ENCODE peak calls at places on chromosomes 5 and 9, in six cellular contexts. Z is transverse colon, M is Calu3, T is osteocyte, P is K562, U is upper lobe of right lung. V is an unnamed sample.

GRCh38 chr5:140073296-140073695 is 30.2 kb upstream of the NRG2 start:
- DNase-seq in M (no peak), Z (no peak), T (no peak), P (peak; percentile 28), U (no peak), V (no peak)

GRCh38 chr5:10513501-10514442 is 50.1 kb upstream of the ANKRD33B start:
- DNase-seq in T (no peak), M (no peak), U (no peak), Z (no peak), P (no peak), V (peak; percentile 62)

GRCh38 chr5:78005021-78005785 is 229.1 kb upstream of the TBCA start:
- DNase-seq in P (no peak), Z (no peak), U (no peak), T (no peak), M (no peak), V (peak; percentile 24)

GRCh38 chr9:8095531-8096223 is 296.1 kb upstream of the DMAC1 start:
- DNase-seq in U (no peak), P (no peak), T (no peak), Z (no peak), M (no peak), V (no peak)

GRCh38 chr9:106861585-106862114 is 1.3 kb upstream of the ZNF462 start:
- DNase-seq in T (no peak), M (no peak), P (no peak), U (no peak), Z (no peak), V (no peak)

GRCh38 chr9:37944671-37945481 is 40.9 kb upstream of the SLC25A51 start:
- DNase-seq in Z (no peak), M (no peak), U (no peak), T (no peak), P (no peak), V (no peak)

GRCh38 chr5:176803027-176803942 is 7.1 kb upstream of the UNC5A start:
- DNase-seq in P (no peak), U (no peak), T (no peak), Z (no peak), M (no peak), V (no peak)

GRCh38 chr5:151005975-151006576 is 14.3 kb upstream of the GPX3 start:
- DNase-seq in P (no peak), U (peak; percentile 76), M (no peak), Z (peak; percentile 74), T (no peak), V (peak; percentile 81)

GRCh38 chr9:136052991-136053756 is 41.9 kb downstream of the NACC2 start:
- DNase-seq in M (peak; percentile 9), U (peak; percentile 61), P (no peak), Z (no peak), T (peak; percentile 83), V (no peak)

GRCh38 chr9:33748633-33749304 is 46.6 kb upstream of the PRSS3 start:
- DNase-seq in T (no peak), P (no peak), M (no peak), Z (no peak), U (no peak), V (no peak)

GRCh38 chr5:52356311-52356918 is 431.3 kb upstream of the ITGA1 start:
- DNase-seq in T (no peak), Z (no peak), M (no peak), P (no peak), U (no peak), V (no peak)

GRCh38 chr5:9356306-9356942 is 189.5 kb downstream of the SEMA5A start:
- DNase-seq in T (no peak), M (no peak), U (no peak), Z (no peak), P (no peak), V (no peak)

GRCh38 chr5:72137826-72138409 is 30.6 kb downstream of the MAP1B start:
- DNase-seq in Z (no peak), P (no peak), M (no peak), U (no peak), T (no peak), V (no peak)

GRCh38 chr9:136625101-136626065 is 37.3 kb upstream of the EGFL7 start:
- DNase-seq in M (peak; percentile 37), U (peak; percentile 90), P (peak; percentile 51), Z (peak; percentile 91), T (no peak), V (no peak)

GRCh38 chr9:4555251-4555650 is 65.0 kb downstream of the SLC1A1 start:
- DNase-seq in P (no peak), T (no peak), Z (no peak), M (no peak), U (no peak), V (no peak)

GRCh38 chr5:42555797-42556196 is 132.6 kb downstream of the GHR start:
- DNase-seq in P (no peak), U (no peak), T (no peak), Z (no peak), M (no peak), V (no peak)

GRCh38 chr5:101915559-101915958 is 380.5 kb downstream of the SLCO4C1 start:
- DNase-seq in U (no peak), T (no peak), M (no peak), P (no peak), Z (no peak), V (no peak)

GRCh38 chr5:142530904-142531303 is 155.0 kb downstream of the FGF1 start:
- DNase-seq in U (no peak), T (no peak), Z (no peak), P (no peak), M (no peak), V (no peak)

GRCh38 chr9:70402213-70402612 is 12.2 kb downstream of the KLF9 start:
- DNase-seq in U (no peak), Z (no peak), T (peak; percentile 3), M (no peak), P (no peak), V (no peak)

GRCh38 chr5:126384985-126385384 is 38.2 kb upstream of the GRAMD2B start:
- DNase-seq in U (no peak), T (no peak), Z (no peak), P (no peak), M (peak; percentile 43), V (peak; percentile 30)

GRCh38 chr9:83141887-83142286 is 78.9 kb upstream of the RASEF start:
- DNase-seq in T (no peak), U (no peak), P (no peak), M (no peak), Z (no peak), V (no peak)

GRCh38 chr5:154783774-154784460 is 28.7 kb downstream of the LARP1 start:
- DNase-seq in M (no peak), Z (no peak), P (peak; percentile 50), U (no peak), T (no peak), V (no peak)

DNA sequence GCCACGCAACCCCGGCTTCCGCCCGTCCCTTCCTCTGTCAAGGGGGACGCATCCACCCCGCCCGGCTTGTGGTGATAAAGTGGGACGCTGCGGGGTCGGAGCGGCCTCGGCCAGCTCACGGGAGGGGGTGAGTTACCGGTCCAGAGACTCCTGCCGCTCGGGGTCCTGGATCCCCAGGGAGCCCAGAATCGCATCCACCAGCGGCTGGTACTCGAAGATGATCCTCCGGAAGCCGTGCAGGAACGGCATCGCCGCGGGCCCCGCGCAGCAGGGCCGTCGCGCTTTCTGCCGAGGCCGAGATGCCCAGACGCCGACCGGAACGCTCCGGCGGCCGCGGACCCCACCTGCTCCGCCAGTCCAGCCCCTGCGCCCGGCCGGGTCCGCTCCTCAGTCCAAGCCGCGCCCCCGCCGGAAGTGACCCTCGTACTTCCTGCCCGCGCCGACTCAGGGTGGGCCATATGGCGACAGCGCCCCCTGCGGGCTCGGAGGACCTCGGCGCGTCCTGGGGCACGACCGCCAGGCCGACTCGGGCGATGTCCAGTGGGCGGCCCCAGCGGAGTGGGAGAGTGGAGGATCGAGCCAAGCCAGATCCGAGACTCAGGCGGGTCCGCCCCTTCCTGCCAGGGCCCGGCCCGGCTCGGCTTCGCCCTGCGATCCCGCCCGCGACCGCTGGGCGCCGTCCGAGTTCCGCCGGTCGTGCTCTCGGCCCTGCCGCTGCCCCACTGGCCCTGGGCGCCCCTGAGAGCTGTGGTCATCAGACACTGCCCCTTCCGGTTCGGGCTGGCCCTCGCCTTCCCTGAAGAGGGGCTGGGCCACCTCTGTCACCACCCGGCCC is at the start of gene ASB6:
- DNase-seq in M (peak; percentile 97), U (peak; percentile 99), Z (peak; percentile 98), T (peak; percentile 100), P (peak; percentile 98), V (peak; percentile 95)
- TF ChIP-seq CTCF in M (peak; percentile 90), U (peak; percentile 100), Z (peak; percentile 99), T (peak; percentile 100), P (peak; percentile 98), V (peak; percentile 63)

DNA sequence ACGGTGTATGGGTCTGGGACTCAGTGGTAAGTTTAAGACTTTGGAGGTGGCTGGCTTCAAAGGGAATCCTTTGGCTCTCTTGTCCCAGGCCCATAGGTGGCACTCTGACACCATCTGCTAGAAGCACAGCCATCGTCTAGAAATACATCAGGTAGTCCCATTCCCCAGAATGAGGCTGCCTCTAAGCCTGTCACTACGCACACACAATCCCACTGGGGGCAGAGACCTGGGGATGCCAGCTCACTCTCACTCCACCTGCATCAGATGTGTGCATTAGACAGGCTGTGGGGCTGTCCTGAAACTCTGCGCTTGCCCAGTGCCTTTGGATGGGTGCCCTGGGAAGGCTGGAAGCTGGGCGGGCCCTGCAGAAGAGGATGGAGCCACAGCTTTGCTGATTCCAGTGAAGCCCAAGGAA is 127.5 kb upstream of the PANK3 start:
- DNase-seq in U (no peak), Z (no peak), M (peak; percentile 66), P (peak; percentile 40), T (no peak), V (no peak)
- TF ChIP-seq CTCF in U (peak; percentile 36), Z (no peak), M (peak; percentile 18), P (peak; percentile 60), T (peak; percentile 67), V (peak; percentile 51)

DNA sequence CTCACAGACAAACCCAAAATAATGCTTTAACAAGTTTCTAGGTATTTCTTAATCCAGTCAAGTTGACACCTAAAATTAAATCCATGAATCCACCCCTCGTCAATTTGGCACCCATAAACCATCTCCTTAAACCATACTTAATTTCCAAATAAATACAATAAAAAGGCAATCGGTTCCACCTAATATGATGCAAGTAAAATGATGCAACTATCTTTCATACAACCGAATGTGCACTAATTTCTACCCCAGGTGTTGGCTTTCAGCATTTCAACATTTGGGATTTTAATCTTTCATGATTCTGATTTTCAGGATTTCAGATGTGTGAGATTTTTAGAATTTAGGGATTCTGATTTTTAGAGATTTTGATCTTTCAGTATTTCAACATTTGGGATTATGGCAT is 17.3 kb downstream of the PRKAA1 start:
- DNase-seq in M (no peak), Z (no peak), T (no peak), U (no peak), P (no peak), V (no peak)
- TF ChIP-seq CTCF in M (no peak), Z (no peak), T (no peak), U (no peak), P (no peak), V (no peak)

GRCh38 chr5:146051678-146052077 is 53.7 kb downstream of the PLAC8L1 start:
- DNase-seq in M (no peak), Z (no peak), P (no peak), U (no peak), T (no peak), V (no peak)

GRCh38 chr5:146049704-146050026 is 55.7 kb downstream of the PLAC8L1 start:
- DNase-seq in Z (no peak), U (no peak), T (no peak), P (no peak), M (no peak), V (no peak)

GRCh38 chr5:146050061-146050460 is 55.3 kb downstream of the PLAC8L1 start:
- DNase-seq in U (no peak), Z (no peak), M (no peak), T (no peak), P (no peak), V (no peak)

GRCh38 chr5:146047396-146047795 is 58.0 kb downstream of the PLAC8L1 start:
- DNase-seq in T (no peak), P (no peak), U (no peak), M (no peak), Z (peak; percentile 79), V (no peak)

GRCh38 chr5:146048994-146049703 is 56.2 kb downstream of the PLAC8L1 start:
- DNase-seq in T (no peak), U (no peak), Z (peak; percentile 65), P (peak; percentile 77), M (peak; percentile 78), V (peak; percentile 44)
- TF ChIP-seq CTCF in T (peak; percentile 86), U (peak; percentile 68), Z (peak; percentile 64), P (peak; percentile 81), M (peak; percentile 86), V (peak; percentile 80)